ENCODE peak calls at places on chromosomes 3 and 15, in four cellular contexts. D, N, S and P are unnamed samples.

GRCh38 chr15:65028338-65028737 is 1.1 kb downstream of the MTFMT start:
- DNase-seq in N (no peak), D (no peak), S (no peak), P (no peak)

GRCh38 chr3:120151796-120152195 is 57.5 kb upstream of the GSK3B start:
- DNase-seq in S (no peak), N (no peak), D (no peak), P (no peak)

GRCh38 chr3:112470791-112471190 is 28.5 kb downstream of the BTLA start:
- DNase-seq in S (no peak), N (no peak), D (no peak), P (no peak)

GRCh38 chr3:151171145-151171544 is 31.9 kb downstream of the GPR171 start:
- DNase-seq in N (no peak), S (no peak), D (no peak), P (no peak)

GRCh38 chr15:94230886-94231727 is at the start of gene MCTP2:
- DNase-seq in S (peak), D (peak), N (peak), P (peak)

GRCh38 chr3:194339836-194340235 is 11.3 kb downstream of the CPN2 start:
- DNase-seq in S (no peak), D (no peak), N (peak), P (no peak)

GRCh38 chr3:172129868-172130751 is 90.7 kb downstream of the FNDC3B start:
- DNase-seq in S (no peak), D (peak), N (no peak), P (peak)

GRCh38 chr15:75171408-75171807 is 30.3 kb upstream of the C15orf39 start:
- DNase-seq in S (no peak), N (no peak), D (no peak), P (no peak)

GRCh38 chr3:111277226-111277625 is 205.6 kb downstream of the NECTIN3 start:
- DNase-seq in S (no peak), N (peak), D (no peak), P (no peak)

GRCh38 chr3:112395166-112395894 is 62.4 kb downstream of the CD200 start:
- DNase-seq in S (no peak), N (no peak), D (no peak), P (no peak)

GRCh38 chr15:77533530-77533929 is 99.2 kb downstream of the LINGO1 start:
- DNase-seq in S (peak), N (peak), D (no peak), P (no peak)

GRCh38 chr3:110579841-110580550 is 491.6 kb upstream of the NECTIN3 start:
- DNase-seq in N (no peak), S (no peak), D (no peak), P (no peak)

GRCh38 chr15:63764124-63764827 is 69.5 kb downstream of the HERC1 start:
- DNase-seq in S (no peak), D (no peak), N (peak), P (no peak)

GRCh38 chr3:49238274-49239127 is 38.5 kb downstream of the C3orf62 start:
- DNase-seq in D (no peak), S (no peak), N (no peak), P (no peak)

GRCh38 chr3:11509175-11510000 is 134.3 kb downstream of the VGLL4 start:
- DNase-seq in N (peak), D (peak), S (peak), P (no peak)

GRCh38 chr3:44136421-44136820 is 105.3 kb upstream of the TOPAZ1 start:
- DNase-seq in S (peak), N (peak), D (no peak), P (no peak)

GRCh38 chr3:159948423-159949140 is 40.1 kb upstream of the IL12A start:
- DNase-seq in S (no peak), D (no peak), N (no peak), P (no peak)

GRCh38 chr3:19891740-19892139 is 42.3 kb downstream of the EFHB start:
- DNase-seq in N (no peak), S (no peak), D (no peak), P (no peak)

GRCh38 chr3:70561796-70562195 is 249.4 kb upstream of the MDFIC2 start:
- DNase-seq in D (no peak), S (no peak), N (no peak), P (no peak)

GRCh38 chr3:158794936-158795518 is 6.8 kb upstream of the MFSD1 start:
- DNase-seq in D (no peak), S (no peak), N (no peak), P (no peak)

GRCh38 chr3:167882057-167882667 is 146.6 kb downstream of the SERPINI1 start:
- DNase-seq in D (no peak), S (no peak), N (no peak), P (no peak)

GRCh38 chr3:183085634-183086390 is 13.5 kb downstream of the MCCC1 start:
- DNase-seq in N (peak), S (peak), D (no peak), P (no peak)

GRCh38 chr3:172272699-172273098 is 175.6 kb downstream of the GHSR start:
- DNase-seq in D (no peak), S (no peak), N (no peak), P (no peak)

GRCh38 chr3:183980408-183980807 is 37.3 kb downstream of the ABCC5 start:
- DNase-seq in S (no peak), N (no peak), D (no peak), P (no peak)

GRCh38 chr3:189629803-189630455 is 1.3 kb upstream of the TP63 start:
- DNase-seq in S (no peak), D (peak), N (no peak), P (no peak)

GRCh38 chr3:136819784-136820640 is 1.1 kb downstream of the SLC35G2 start:
- DNase-seq in D (peak), S (peak), N (peak), P (no peak)

GRCh38 chr3:64977308-64978100 is 289.7 kb upstream of the ADAMTS9 start:
- DNase-seq in D (no peak), S (no peak), N (peak), P (no peak)

GRCh38 chr3:100753846-100754245 is 44.6 kb downstream of the TFG start:
- DNase-seq in N (no peak), D (no peak), S (no peak), P (no peak)

GRCh38 chr3:126955004-126955790 is 27.7 kb upstream of the PLXNA1 start:
- DNase-seq in N (no peak), S (peak), D (no peak), P (no peak)

GRCh38 chr3:53342353-53342752 is 5.0 kb downstream of the DCP1A start:
- DNase-seq in N (no peak), S (no peak), D (no peak), P (no peak)

GRCh38 chr3:128466840-128467541 is at the start of gene DNAJB8:
- DNase-seq in S (no peak), D (no peak), N (no peak), P (no peak)

GRCh38 chr15:66698318-66698961 is 3.6 kb upstream of the SMAD6 start:
- DNase-seq in D (no peak), S (peak), N (peak), P (no peak)

GRCh38 chr15:55337160-55337559 is 18.1 kb downstream of the PIGB start:
- DNase-seq in S (no peak), D (no peak), N (peak), P (no peak)

GRCh38 chr3:195270350-195271115 is 426 bp downstream of the XXYLT1 start:
- DNase-seq in N (peak), D (no peak), S (peak), P (no peak)

GRCh38 chr15:96334017-96334704 is 3.7 kb downstream of the NR2F2 start:
- DNase-seq in N (peak), D (no peak), S (peak), P (no peak)

DNA sequence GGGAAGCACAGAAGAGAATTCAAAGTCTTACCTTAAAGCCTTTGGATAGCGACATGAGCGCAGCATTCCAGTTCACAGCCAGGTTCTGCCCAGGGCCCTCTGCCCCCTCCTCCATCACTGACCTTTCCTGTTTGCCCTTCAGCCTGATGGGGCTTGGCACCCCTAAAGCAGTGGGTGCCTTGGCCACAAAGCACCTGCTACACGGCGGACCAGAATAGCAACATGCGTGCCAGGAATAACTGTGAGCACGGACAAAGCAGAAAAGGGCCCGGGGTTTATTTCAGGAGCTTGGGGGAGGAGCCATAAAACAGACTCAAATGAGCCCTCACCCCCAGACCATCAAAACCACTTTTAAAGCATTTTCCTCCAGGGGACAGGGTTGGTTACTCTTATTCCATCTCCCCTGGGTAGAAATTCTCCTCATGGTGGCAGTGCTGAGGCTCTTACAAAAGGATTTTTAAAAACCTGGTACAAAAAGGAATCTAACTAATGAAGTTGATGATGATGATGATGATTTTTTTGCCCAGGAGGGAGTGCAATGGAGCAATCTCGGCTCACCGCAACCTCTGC is 135.4 kb downstream of the KLF13 start:
- DNase-seq in S (no peak), D (no peak), N (peak), P (no peak)
- TF ChIP-seq CTCF in S (no peak), D (no peak), N (peak), P (no peak)

GRCh38 chr3:123365450-123366143 is 83.3 kb downstream of the ADCY5 start:
- DNase-seq in D (no peak), S (peak), N (peak), P (no peak)
- TF ChIP-seq CTCF in D (no peak), S (peak), N (peak), P (no peak)

GRCh38 chr15:99390667-99391066 is 139.4 kb downstream of the LRRC28 start:
- DNase-seq in N (peak), D (no peak), S (no peak), P (no peak)
- TF ChIP-seq CTCF in N (peak), D (no peak), S (peak), P (no peak)

DNA sequence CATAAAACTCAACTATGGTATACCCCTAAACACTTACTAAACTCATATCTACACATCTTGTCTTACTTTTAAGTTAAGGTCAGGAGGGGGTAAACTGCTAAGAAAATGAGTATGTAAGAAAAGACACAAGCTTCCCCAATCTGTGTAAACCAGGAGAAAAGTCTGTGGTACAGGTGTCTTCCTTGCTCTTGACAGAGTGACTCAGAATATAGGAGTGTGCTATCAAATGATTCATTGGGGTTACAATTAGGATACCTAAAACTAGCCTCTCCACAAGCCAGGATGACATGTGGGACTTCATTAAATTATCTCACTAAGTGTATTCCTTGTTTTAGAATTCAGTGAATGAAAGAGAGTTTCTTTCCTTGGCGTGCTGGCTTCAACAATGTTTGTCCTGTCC is 274.8 kb downstream of the BBX start:
- DNase-seq in N (no peak), D (no peak), S (no peak), P (no peak)
- TF ChIP-seq CTCF in N (no peak), D (no peak), S (no peak), P (no peak)

GRCh38 chr3:198079771-198080520 is 119.9 kb downstream of the LMLN start:
- DNase-seq in S (peak), D (no peak), N (no peak), P (no peak)
- TF ChIP-seq CTCF in S (no peak), D (no peak), N (no peak), P (no peak)